ENCODE peak calls at places on chromosomes 1 and 21, in six cellular contexts. B is LNCaP clone FGC; Q is cardiac fibroblast; K is CD8-positive, alpha-beta T cell; S is RWPE1; O is Calu3. N is an unnamed sample.

GRCh38 chr1:172978595-172978994 is 72.1 kb downstream of the TNFSF18 start:
- DNase-seq in Q (peak), S (no peak), O (no peak), K (no peak), B (no peak), N (no peak)

GRCh38 chr1:198788561-198789064 is 149.8 kb downstream of the PTPRC start:
- DNase-seq in O (no peak), K (peak), Q (peak), S (no peak), B (no peak), N (no peak)

GRCh38 chr1:186404454-186405051 is 28.9 kb downstream of the ODR4 start:
- DNase-seq in Q (peak), B (peak), K (no peak), O (peak), S (peak), N (no peak)

GRCh38 chr21:25907573-25908275 is 173.0 kb downstream of the GABPA start:
- DNase-seq in K (no peak), Q (no peak), B (peak), O (no peak), S (no peak), N (no peak)

GRCh38 chr1:212481438-212481767 is 48.7 kb downstream of the NENF start:
- DNase-seq in B (no peak), O (no peak), K (no peak), Q (peak), S (no peak), N (no peak)

GRCh38 chr1:37634554-37635308 is at the start of gene RSPO1:
- DNase-seq in B (no peak), Q (peak), K (no peak), O (peak), S (peak), N (peak)

GRCh38 chr21:41241341-41241740 is 73.4 kb downstream of the BACE2 start:
- DNase-seq in B (no peak), K (no peak), S (no peak), O (no peak), Q (no peak), N (no peak)

GRCh38 chr1:175132456-175132855 is 60.1 kb downstream of the KIAA0040 start:
- DNase-seq in K (no peak), O (no peak), B (no peak), S (no peak), Q (peak), N (no peak)

GRCh38 chr1:52669696-52670095 is 28.5 kb downstream of the COA7 start:
- DNase-seq in B (no peak), O (no peak), Q (peak), S (no peak), K (no peak), N (no peak)

GRCh38 chr1:214637722-214638473 is 34.9 kb downstream of the CENPF start:
- DNase-seq in O (peak), Q (peak), B (peak), K (no peak), S (peak), N (no peak)

GRCh38 chr1:61121631-61122030 is 39.3 kb downstream of the NFIA start:
- DNase-seq in B (no peak), K (no peak), S (no peak), Q (peak), O (no peak), N (no peak)

GRCh38 chr1:183864611-183865010 is 59.7 kb downstream of the RGL1 start:
- DNase-seq in K (no peak), S (no peak), B (no peak), O (no peak), Q (no peak), N (no peak)
- TF ChIP-seq CTCF in K (no peak), S (no peak), B (no peak), O (no peak), Q (no peak), N (no peak)

GRCh38 chr1:158203693-158204457 is 23.2 kb downstream of the CD1D start:
- DNase-seq in S (peak), O (peak), B (peak), Q (peak), K (no peak), N (no peak)
- TF ChIP-seq CTCF in S (peak), O (peak), B (peak), Q (peak), K (peak), N (peak)

GRCh38 chr1:94237291-94238226 is at the start of gene ARHGAP29:
- DNase-seq in B (no peak), S (peak), O (peak), K (peak), Q (peak), N (peak)

GRCh38 chr1:94236630-94237290 is 624 bp downstream of the ARHGAP29 start:
- DNase-seq in Q (peak), B (no peak), O (peak), S (no peak), K (no peak), N (no peak)

GRCh38 chr1:94235189-94236020 is 2.0 kb downstream of the ARHGAP29 start:
- DNase-seq in S (no peak), O (no peak), Q (peak), K (no peak), B (no peak), N (no peak)

GRCh38 chr1:94234615-94235014 is 2.8 kb downstream of the ARHGAP29 start:
- DNase-seq in B (no peak), S (no peak), Q (no peak), K (no peak), O (no peak), N (no peak)

GRCh38 chr1:94236021-94236491 is 1.3 kb downstream of the ARHGAP29 start:
- DNase-seq in S (no peak), Q (peak), K (no peak), O (no peak), B (no peak), N (no peak)
- TF ChIP-seq CTCF in S (no peak), Q (no peak), K (no peak), O (no peak), B (no peak), N (no peak)

GRCh38 chr1:206878456-206878855 is 13.0 kb downstream of the IL20 start:
- DNase-seq in B (no peak), O (no peak), K (no peak), S (no peak), Q (no peak), N (no peak)
- TF ChIP-seq CTCF in B (no peak), O (no peak), K (no peak), S (no peak), Q (peak), N (no peak)